ENCODE peak calls at places on chromosomes 5 and 9, in eight cellular contexts. J is prostate gland, P is endothelial cell, Z is AG09309, D is brain microvascular endothelial cell, L is fibroblast of the aortic adventitia, C is fibroblast of lung, T is AG09319. S is an unnamed sample.

GRCh38 chr5:65808818-65809217 is 86.8 kb downstream of the NLN start:
- DNase-seq in C (peak; percentile 59), L (peak; percentile 40), D (peak; percentile 39), Z (no peak), T (peak; percentile 11), J (no peak), P (no peak), S (peak; percentile 56)

GRCh38 chr5:15008476-15008875 is 136.9 kb upstream of the ANKH start:
- DNase-seq in T (peak; percentile 83), D (peak; percentile 99), P (no peak), L (peak; percentile 98), Z (peak; percentile 95), C (peak; percentile 99), J (peak; percentile 96), S (peak; percentile 97)

GRCh38 chr5:5332287-5332686 is 90.2 kb upstream of the ICE1 start:
- DNase-seq in L (no peak), C (no peak), D (no peak), J (no peak), T (no peak), P (no peak), Z (no peak), S (no peak)

GRCh38 chr9:101275671-101276250 is 109.0 kb downstream of the BAAT start:
- DNase-seq in C (no peak), L (no peak), D (no peak), J (no peak), Z (no peak), T (no peak), P (no peak), S (no peak)

GRCh38 chr5:17817946-17818345 is 183.7 kb downstream of the TAF11L14 start:
- DNase-seq in P (no peak), L (no peak), J (no peak), T (no peak), C (peak; percentile 16), Z (no peak), D (no peak), S (no peak)

GRCh38 chr5:2872676-2873075 is 121.2 kb upstream of the IRX2 start:
- DNase-seq in J (no peak), L (no peak), C (no peak), P (no peak), T (no peak), D (no peak), Z (no peak), S (no peak)

GRCh38 chr9:112037281-112038016 is 137.6 kb downstream of the SUSD1 start:
- DNase-seq in T (peak; percentile 81), Z (peak; percentile 96), L (peak; percentile 78), P (no peak), C (peak; percentile 88), J (no peak), D (peak; percentile 68), S (peak; percentile 73)

GRCh38 chr5:54387659-54388232 is 67.8 kb upstream of the HSPB3 start:
- DNase-seq in D (peak; percentile 40), P (no peak), T (no peak), L (peak; percentile 88), C (peak; percentile 81), J (no peak), Z (no peak), S (peak; percentile 59)

GRCh38 chr5:126516133-126516532 is 78.9 kb downstream of the ALDH7A1 start:
- DNase-seq in Z (no peak), C (peak; percentile 59), P (no peak), T (no peak), L (peak; percentile 26), J (no peak), D (no peak), S (no peak)

GRCh38 chr5:33981408-33982171 is 2.9 kb downstream of the SLC45A2 start:
- DNase-seq in J (no peak), L (peak; percentile 59), P (no peak), Z (no peak), T (peak; percentile 34), D (no peak), C (peak; percentile 42), S (peak; percentile 55)

GRCh38 chr9:94922098-94922607 is 195.7 kb downstream of the AOPEP start:
- DNase-seq in Z (peak; percentile 99), D (peak; percentile 97), C (peak; percentile 100), T (peak; percentile 94), J (peak; percentile 77), L (peak; percentile 98), P (no peak), S (peak; percentile 96)

GRCh38 chr9:98455957-98456621 is 200.6 kb upstream of the TBC1D2 start:
- DNase-seq in D (peak; percentile 54), Z (peak; percentile 28), T (no peak), L (peak; percentile 51), J (no peak), C (peak; percentile 86), P (no peak), S (peak; percentile 61)

GRCh38 chr5:35816881-35817521 is 39.7 kb upstream of the IL7R start:
- DNase-seq in J (no peak), L (no peak), Z (no peak), T (no peak), C (no peak), D (no peak), P (no peak), S (no peak)

GRCh38 chr5:35819026-35819425 is 37.7 kb upstream of the IL7R start:
- DNase-seq in D (no peak), P (no peak), J (no peak), Z (no peak), C (no peak), T (no peak), L (no peak), S (no peak)

GRCh38 chr5:35811108-35811741 is 45.5 kb upstream of the IL7R start:
- DNase-seq in Z (no peak), T (no peak), L (no peak), C (peak; percentile 53), D (no peak), P (no peak), J (no peak), S (no peak)

GRCh38 chr5:35813456-35813855 is 43.2 kb upstream of the IL7R start:
- DNase-seq in T (no peak), D (no peak), J (no peak), L (no peak), P (no peak), C (no peak), Z (no peak), S (no peak)

DNA sequence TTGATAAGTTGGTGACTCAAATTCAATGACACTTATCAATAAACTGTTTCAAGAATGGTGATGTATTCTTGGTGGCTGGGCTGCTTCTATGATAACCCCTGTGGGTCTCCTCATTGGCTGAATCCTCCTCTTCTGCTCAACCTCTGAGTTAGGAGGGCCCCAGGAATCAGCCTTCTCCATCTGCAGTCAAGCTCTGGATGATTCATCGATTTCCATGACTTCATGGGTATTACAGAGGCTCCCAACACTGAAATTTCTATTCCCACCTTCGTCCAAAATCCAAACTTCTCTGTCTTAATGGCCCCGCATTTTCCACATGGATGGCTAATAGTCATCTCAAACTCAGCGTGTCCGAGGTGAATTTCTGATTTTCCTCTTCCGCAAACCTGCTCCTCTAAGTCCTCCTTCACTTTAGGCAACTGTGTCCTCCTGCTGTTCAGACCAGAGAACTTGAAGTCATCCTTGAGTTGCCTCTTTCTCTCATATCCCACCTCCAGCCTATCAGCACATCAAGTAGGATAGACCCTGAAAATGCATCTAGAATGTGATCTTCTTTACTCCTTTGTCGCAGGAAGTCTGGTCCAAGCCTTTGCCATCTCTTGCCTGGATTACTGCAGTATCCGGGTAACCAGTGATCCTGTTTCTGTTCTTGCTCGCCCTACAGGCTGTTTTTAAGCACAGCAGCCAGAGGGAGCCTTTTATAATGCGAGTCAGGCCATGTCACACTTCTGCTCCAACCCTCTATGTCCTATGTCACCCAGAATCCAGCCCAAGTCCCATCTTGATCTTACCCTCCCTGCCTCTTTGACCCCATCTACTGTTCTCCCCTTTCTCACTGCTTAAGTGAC is 41.4 kb upstream of the IL7R start:
- DNase-seq in P (peak; percentile 40), Z (no peak), L (peak; percentile 40), D (peak; percentile 34), C (no peak), J (no peak), T (no peak), S (peak; percentile 3)
- TF ChIP-seq CTCF in P (peak; percentile 57), Z (peak; percentile 37), L (peak; percentile 73), D (peak; percentile 51), C (peak; percentile 34), J (no peak), T (peak; percentile 37), S (peak; percentile 24)

GRCh38 chr5:117947121-117947520 is 1041.2 kb downstream of the DTWD2 start:
- DNase-seq in D (no peak), J (no peak), T (no peak), P (no peak), L (no peak), Z (no peak), C (no peak), S (no peak)
- TF ChIP-seq CTCF in D (no peak), J (no peak), T (no peak), P (no peak), L (no peak), Z (no peak), C (no peak), S (no peak)

GRCh38 chr5:132419517-132420468 is 50.3 kb downstream of the SLC22A5 start:
- DNase-seq in J (peak; percentile 67), C (peak; percentile 71), L (peak; percentile 75), D (peak; percentile 57), P (peak; percentile 83), T (peak; percentile 59), Z (peak; percentile 23), S (peak; percentile 80)
- TF ChIP-seq CTCF in J (peak; percentile 85), C (peak; percentile 79), L (peak; percentile 80), D (peak; percentile 88), P (peak; percentile 88), T (peak; percentile 81), Z (peak; percentile 91), S (peak; percentile 88)

GRCh38 chr5:180389252-180390101 is 36.3 kb upstream of the GFPT2 start:
- DNase-seq in D (no peak), J (no peak), Z (no peak), C (no peak), T (no peak), P (no peak), L (no peak), S (no peak)

GRCh38 chr5:180394031-180394636 is 41.0 kb upstream of the GFPT2 start:
- DNase-seq in L (no peak), J (no peak), Z (no peak), T (no peak), D (no peak), C (no peak), P (no peak), S (no peak)

GRCh38 chr5:180387798-180388197 is 34.7 kb upstream of the GFPT2 start:
- DNase-seq in T (no peak), C (no peak), L (no peak), D (no peak), Z (no peak), P (no peak), J (no peak), S (no peak)

GRCh38 chr5:180391276-180391675 is 38.1 kb upstream of the GFPT2 start:
- DNase-seq in P (no peak), L (no peak), D (no peak), T (no peak), C (no peak), J (no peak), Z (no peak), S (no peak)

DNA sequence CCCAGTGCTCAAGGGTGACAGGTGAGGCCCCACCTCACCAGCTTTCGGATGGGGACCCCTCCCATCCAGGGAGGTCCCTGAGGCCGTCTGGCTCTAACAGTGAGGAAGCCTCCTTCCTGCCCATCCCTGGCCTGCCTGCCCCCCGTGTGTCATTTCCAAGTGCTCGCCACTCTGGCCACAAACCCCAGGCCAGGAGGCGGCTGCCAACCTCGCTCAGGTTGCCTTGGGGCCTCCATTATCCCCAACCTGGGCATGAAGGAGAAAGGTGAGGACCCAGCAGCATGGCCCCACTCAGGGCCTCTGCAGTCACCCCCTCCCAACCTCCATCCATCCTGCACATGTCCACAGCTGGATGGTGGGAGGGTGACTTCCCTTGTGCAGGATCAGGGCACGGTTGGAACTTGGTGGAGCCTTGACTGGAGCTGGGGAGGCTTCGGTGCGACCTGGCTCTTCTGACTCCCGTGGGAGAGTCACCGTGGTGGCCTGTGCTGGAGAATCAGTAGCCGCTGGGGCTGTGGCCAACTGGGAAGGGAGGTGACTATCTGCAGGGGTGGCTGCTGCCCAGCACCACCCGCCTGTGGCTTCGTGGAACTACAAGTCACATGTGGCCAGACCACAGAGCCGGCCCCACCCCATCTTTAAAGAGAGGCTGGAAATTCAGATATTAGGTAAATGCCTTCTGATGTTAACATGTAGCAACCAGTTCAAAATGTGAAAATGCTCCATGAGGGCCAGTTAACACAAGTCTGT is 37.5 kb upstream of the GFPT2 start:
- DNase-seq in L (no peak), P (no peak), C (peak; percentile 10), Z (no peak), J (no peak), T (no peak), D (no peak), S (peak; percentile 16)
- TF ChIP-seq CTCF in L (no peak), P (no peak), C (no peak), Z (no peak), J (no peak), T (no peak), D (peak; percentile 21), S (no peak)